ENCODE peak calls at places on chromosomes 16 and 17, in eight cellular contexts. R, E, U, F, Y, L, B and X are unnamed samples. For H3K36me3, the result is how much of the 10 kb centered on the place peaks cover.

GRCh38 chr16:84029297-84030096 is 13.1 kb downstream of the SLC38A8 start:
- DNase-seq in L (no peak), B (no peak), Y (no peak), R (no peak), U (no peak), F (no peak), E (no peak), X (no peak)

GRCh38 chr17:27348196-27348595 is 54.3 kb downstream of the WSB1 start:
- DNase-seq in F (no peak), L (no peak), E (no peak), B (no peak), R (no peak), Y (no peak), U (no peak), X (no peak)

GRCh38 chr17:9072626-9073339 is 51.5 kb downstream of the NTN1 start:
- DNase-seq in F (no peak), E (no peak), R (peak), L (no peak), Y (no peak), U (no peak), B (no peak), X (no peak)

GRCh38 chr16:70715113-70715711 is 29.4 kb upstream of the MTSS2 start:
- DNase-seq in L (no peak), R (peak), B (no peak), F (peak), U (peak), Y (no peak), E (peak), X (no peak)

GRCh38 chr16:4176794-4177438 is 60.7 kb upstream of the ADCY9 start:
- DNase-seq in E (peak), U (no peak), R (peak), F (peak), B (peak), L (no peak), Y (peak), X (no peak)

GRCh38 chr16:80583466-80583865 is 42.7 kb downstream of the DYNLRB2 start:
- DNase-seq in B (no peak), E (no peak), L (no peak), R (peak), Y (no peak), F (peak), U (no peak), X (no peak)

GRCh38 chr16:75108792-75109731 is 7.5 kb downstream of the LDHD start:
- DNase-seq in Y (peak), L (no peak), R (peak), F (peak), E (peak), B (peak), U (no peak), X (no peak)

GRCh38 chr17:42472709-42473521 is 14.2 kb downstream of the ATP6V0A1 start:
- DNase-seq in F (no peak), U (no peak), R (peak), L (no peak), B (no peak), E (peak), Y (no peak), X (no peak)

GRCh38 chr16:28898266-28898665 is 20.0 kb downstream of the ATP2A1 start:
- DNase-seq in L (no peak), U (no peak), Y (no peak), B (no peak), F (no peak), R (no peak), E (no peak), X (no peak)

GRCh38 chr17:685006-685405 is 29.6 kb downstream of the VPS53 start:
- DNase-seq in U (no peak), F (no peak), R (no peak), Y (no peak), B (no peak), L (no peak), E (no peak), X (no peak)

GRCh38 chr16:4692460-4693295 is 684 bp upstream of the NUDT16L1 start:
- DNase-seq in B (peak), E (peak), L (peak), Y (no peak), U (peak), F (no peak), R (peak), X (peak)

GRCh38 chr17:34001246-34001645 is 253.8 kb upstream of the CCL2 start:
- DNase-seq in Y (no peak), R (no peak), U (no peak), F (no peak), L (no peak), B (no peak), E (no peak), X (no peak)

GRCh38 chr17:14813649-14814048 is 451.5 kb downstream of the PMP22 start:
- DNase-seq in B (peak), U (peak), F (peak), E (peak), R (no peak), L (peak), Y (no peak), X (peak)

GRCh38 chr16:88736496-88736895 is 30.2 kb downstream of the CTU2 start:
- DNase-seq in U (no peak), R (no peak), L (no peak), E (no peak), F (no peak), Y (no peak), B (no peak), X (no peak)

GRCh38 chr16:4339909-4340308 is 11.2 kb downstream of the PAM16 start:
- DNase-seq in Y (no peak), E (peak), R (no peak), F (no peak), B (no peak), L (no peak), U (peak), X (no peak)

GRCh38 chr17:2025220-2025621 is at the start of gene RTN4RL1:
- DNase-seq in U (peak), B (peak), L (peak), F (peak), Y (peak), E (peak), R (peak), X (peak)

GRCh38 chr17:3621146-3621720 is 12.0 kb upstream of the TRPV1 start:
- DNase-seq in F (no peak), Y (no peak), R (no peak), B (no peak), E (no peak), L (no peak), U (no peak), X (no peak)

GRCh38 chr17:50059759-50060273 is 3.9 kb downstream of the ITGA3 start:
- DNase-seq in R (peak), Y (no peak), F (peak), L (no peak), E (no peak), B (no peak), U (no peak), X (no peak)

GRCh38 chr17:50057521-50057991 is 1.6 kb downstream of the ITGA3 start:
- DNase-seq in U (no peak), Y (no peak), R (no peak), B (no peak), L (no peak), E (peak), F (no peak), X (no peak)

GRCh38 chr17:50059256-50059655 is 3.3 kb downstream of the ITGA3 start:
- DNase-seq in Y (no peak), U (no peak), B (no peak), E (no peak), F (peak), R (no peak), L (no peak), X (no peak)

GRCh38 chr17:50056961-50057330 is 1.0 kb downstream of the ITGA3 start:
- DNase-seq in E (peak), B (no peak), R (peak), Y (no peak), L (peak), U (no peak), F (peak), X (peak)

GRCh38 chr17:50058296-50058945 is 2.5 kb downstream of the ITGA3 start:
- DNase-seq in F (no peak), E (no peak), L (no peak), U (no peak), R (no peak), Y (no peak), B (no peak), X (no peak)
- TF ChIP-seq EZH2phosphoT487 in F (no peak), E (no peak), L (no peak), U (no peak), R (no peak), Y (no peak), B (no peak), X (no peak)

GRCh38 chr17:76753061-76753961 is 15.4 kb downstream of the MFSD11 start:
- DNase-seq in Y (no peak), B (peak), L (no peak), F (peak), U (no peak), R (no peak), E (no peak), X (no peak)

GRCh38 chr17:76755285-76755684 is 17.4 kb downstream of the MFSD11 start:
- DNase-seq in L (no peak), R (no peak), B (no peak), F (no peak), Y (no peak), U (peak), E (no peak), X (no peak)

GRCh38 chr17:76758570-76758969 is 20.7 kb downstream of the MFSD11 start:
- DNase-seq in Y (no peak), R (no peak), F (no peak), L (no peak), E (no peak), B (no peak), U (no peak), X (no peak)
- H3K36me3 ChIP-seq in Y (under half), R (under half), F (under half), L (under half), E (under half), B (half or more), U (under half), X (under half)

DNA sequence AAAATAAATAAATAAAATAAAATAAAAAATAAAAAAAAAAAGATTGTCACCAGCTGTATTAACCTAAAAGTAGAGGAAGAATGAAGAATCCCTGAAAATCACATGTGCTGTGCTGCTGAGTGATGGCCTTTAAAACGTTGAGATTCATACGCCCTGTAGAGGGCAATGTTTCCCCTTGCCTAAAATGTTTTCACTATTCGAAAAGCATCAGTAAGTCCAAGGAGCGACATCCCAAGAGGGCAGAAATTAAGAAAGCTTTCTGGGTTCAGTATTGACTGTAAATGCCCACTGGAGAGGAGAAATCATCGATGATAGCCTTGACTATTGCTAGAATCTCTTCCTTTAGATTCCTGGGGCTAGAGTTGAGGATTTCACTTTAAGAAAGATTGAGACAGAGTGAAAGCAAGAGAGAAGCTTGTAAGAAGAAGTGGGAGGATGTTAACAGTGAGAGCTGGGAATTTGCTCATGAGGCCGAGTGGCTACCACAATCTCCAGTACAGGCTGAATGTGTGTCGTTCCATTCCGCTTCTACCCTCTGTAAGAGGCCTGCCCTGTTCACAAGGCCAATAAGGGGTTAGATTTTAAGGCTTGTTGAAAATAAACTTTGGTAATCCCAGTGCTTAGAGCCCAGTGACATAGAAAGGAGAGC is 170.8 kb upstream of the FAM20A start:
- DNase-seq in F (peak), Y (peak), L (peak), R (peak), U (peak), B (peak), E (peak), X (peak)
- H3K4me2 ChIP-seq in F (peak), Y (peak), L (no peak), R (peak), U (peak), B (peak), E (peak), X (no peak)

DNA sequence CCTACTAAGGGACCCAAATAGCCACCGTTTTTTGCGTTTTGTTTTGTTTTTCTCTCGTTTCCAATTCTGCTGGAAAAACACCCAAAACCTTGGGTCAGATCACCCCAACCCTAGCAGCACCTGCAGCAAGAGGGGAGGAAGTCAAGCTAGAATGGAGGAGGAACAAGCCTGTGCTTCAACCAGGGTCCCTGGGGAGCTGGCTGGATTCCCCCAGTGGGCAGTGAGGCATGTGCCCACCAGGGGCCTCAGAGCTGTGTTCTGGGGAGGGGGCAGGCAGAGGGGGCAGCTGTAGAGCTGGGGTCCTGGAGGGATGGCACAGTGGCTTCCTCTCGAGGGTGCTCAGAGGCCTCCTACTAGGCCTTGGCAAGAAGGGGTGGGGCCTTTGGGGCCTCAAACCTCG is 6.5 kb downstream of the CD79B start:
- DNase-seq in E (no peak), Y (no peak), B (peak), U (peak), R (no peak), F (no peak), L (no peak), X (no peak)
- TF ChIP-seq EZH2phosphoT487 in E (no peak), Y (no peak), B (no peak), U (no peak), R (no peak), F (no peak), L (no peak), X (no peak)

GRCh38 chr16:66728117-66728787 is 23.2 kb downstream of the DYNC1LI2 start:
- DNase-seq in B (peak), F (peak), E (peak), L (peak), Y (peak), R (peak), U (peak), X (peak)
- H3K36me3 ChIP-seq in B (half or more), F (half or more), E (under half), L (under half), Y (half or more), R (half or more), U (half or more), X (half or more)

DNA sequence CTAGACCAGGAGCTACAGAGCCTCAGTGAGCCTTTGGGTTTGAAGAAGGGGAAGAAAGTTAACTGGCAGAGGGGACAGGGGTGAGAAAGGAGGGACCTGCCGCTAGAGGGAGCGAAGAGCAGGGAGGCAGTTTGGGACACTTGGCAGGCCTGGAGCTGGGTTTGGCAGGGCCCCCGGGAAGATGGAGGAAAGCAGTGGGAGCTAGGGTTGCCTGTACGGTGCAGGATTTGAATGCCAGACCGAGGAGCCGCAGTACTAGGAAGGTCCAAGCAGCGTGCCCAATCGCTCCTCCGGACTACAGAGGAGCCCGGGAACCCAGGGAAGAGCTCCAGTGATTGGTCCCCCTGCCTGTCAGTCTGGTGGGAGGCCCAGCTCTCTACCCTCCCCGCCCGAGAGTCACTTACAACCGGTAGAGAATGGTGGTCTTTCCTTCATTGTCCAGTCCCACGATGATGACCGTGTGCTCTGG is 1.3 kb downstream of the ARL5C start:
- DNase-seq in Y (peak), U (peak), F (peak), R (peak), E (peak), L (peak), B (peak), X (peak)
- H3K4me2 ChIP-seq in Y (peak), U (peak), F (peak), R (peak), E (peak), L (peak), B (peak), X (peak)

GRCh38 chr16:67198238-67198734 is 645 bp upstream of the ELMO3 start:
- DNase-seq in R (peak), Y (peak), F (peak), E (no peak), U (peak), L (peak), B (peak), X (peak)

GRCh38 chr16:67197704-67198103 is 1.2 kb upstream of the ELMO3 start:
- DNase-seq in R (no peak), B (no peak), U (no peak), L (no peak), E (no peak), Y (no peak), F (no peak), X (no peak)

GRCh38 chr16:67199808-67200198 is 872 bp downstream of the ELMO3 start:
- DNase-seq in B (no peak), Y (no peak), R (no peak), L (peak), F (no peak), E (no peak), U (peak), X (peak)

GRCh38 chr16:67200491-67200890 is 1.6 kb downstream of the ELMO3 start:
- DNase-seq in B (no peak), F (no peak), U (no peak), L (no peak), E (no peak), Y (no peak), R (no peak), X (no peak)

DNA sequence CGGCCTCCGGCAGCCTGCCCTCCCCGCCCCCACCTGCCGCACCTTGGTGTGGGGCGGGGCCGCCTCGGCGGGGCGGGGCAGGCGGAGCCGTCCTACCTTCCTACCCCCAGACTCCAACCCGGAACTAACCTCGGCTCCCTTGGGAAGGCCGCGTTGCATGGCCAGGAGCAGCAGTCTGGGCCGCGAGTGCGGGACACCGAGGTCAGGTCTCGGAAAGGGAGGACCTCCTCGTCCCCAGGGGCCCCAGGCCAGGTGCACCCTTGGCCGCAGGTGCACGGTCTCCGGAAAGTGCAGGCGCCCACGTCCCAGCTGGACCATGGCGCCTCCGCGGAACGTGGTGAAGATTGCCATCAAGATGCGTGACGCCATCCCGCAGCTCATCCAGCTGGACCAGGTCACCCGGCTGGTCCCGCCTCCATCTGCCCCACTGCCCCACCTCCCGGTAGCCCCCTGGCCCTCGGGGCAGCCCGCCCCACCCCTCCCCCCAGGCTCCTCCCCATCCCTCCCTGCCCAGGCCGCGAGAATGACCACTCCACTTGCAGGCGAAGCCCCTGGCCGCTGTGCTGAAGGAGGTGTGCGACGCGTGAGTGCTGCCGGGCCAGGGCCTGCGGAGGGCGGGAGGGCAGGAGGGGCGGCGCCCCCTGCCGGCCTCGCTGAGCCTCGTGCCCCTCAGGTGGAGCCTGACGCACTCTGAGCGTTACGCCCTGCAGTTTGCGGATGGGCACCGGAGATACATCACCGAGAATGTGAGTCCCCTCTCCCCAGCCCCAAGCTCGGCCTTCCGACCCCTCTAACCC is at the start of gene ELMO3:
- DNase-seq in U (peak), Y (no peak), R (peak), B (no peak), L (peak), F (no peak), E (peak), X (peak)
- TF ChIP-seq EZH2phosphoT487 in U (no peak), Y (no peak), R (no peak), B (no peak), L (no peak), F (no peak), E (no peak), X (no peak)

GRCh38 chr17:68441064-68441770 is 16.1 kb downstream of the WIPI1 start:
- DNase-seq in L (no peak), E (peak), F (no peak), R (no peak), Y (no peak), U (no peak), B (peak), X (no peak)
- H3K36me3 ChIP-seq in L (under half), E (under half), F (under half), R (under half), Y (under half), U (under half), B (under half), X (under half)

GRCh38 chr16:1545044-1545736 is 11.7 kb downstream of the TMEM204 start:
- DNase-seq in B (no peak), U (no peak), R (no peak), F (no peak), Y (no peak), E (no peak), L (no peak), X (no peak)

GRCh38 chr16:1542166-1542500 is 8.7 kb downstream of the TMEM204 start:
- DNase-seq in U (no peak), F (no peak), E (no peak), R (no peak), Y (no peak), L (no peak), B (no peak), X (no peak)

GRCh38 chr16:1541293-1542165 is 8.1 kb downstream of the TMEM204 start:
- DNase-seq in U (no peak), R (no peak), L (no peak), F (no peak), E (no peak), Y (no peak), B (no peak), X (no peak)

GRCh38 chr16:1542533-1542932 is 9.1 kb downstream of the TMEM204 start:
- DNase-seq in E (no peak), Y (no peak), L (no peak), F (no peak), R (no peak), B (no peak), U (no peak), X (no peak)

DNA sequence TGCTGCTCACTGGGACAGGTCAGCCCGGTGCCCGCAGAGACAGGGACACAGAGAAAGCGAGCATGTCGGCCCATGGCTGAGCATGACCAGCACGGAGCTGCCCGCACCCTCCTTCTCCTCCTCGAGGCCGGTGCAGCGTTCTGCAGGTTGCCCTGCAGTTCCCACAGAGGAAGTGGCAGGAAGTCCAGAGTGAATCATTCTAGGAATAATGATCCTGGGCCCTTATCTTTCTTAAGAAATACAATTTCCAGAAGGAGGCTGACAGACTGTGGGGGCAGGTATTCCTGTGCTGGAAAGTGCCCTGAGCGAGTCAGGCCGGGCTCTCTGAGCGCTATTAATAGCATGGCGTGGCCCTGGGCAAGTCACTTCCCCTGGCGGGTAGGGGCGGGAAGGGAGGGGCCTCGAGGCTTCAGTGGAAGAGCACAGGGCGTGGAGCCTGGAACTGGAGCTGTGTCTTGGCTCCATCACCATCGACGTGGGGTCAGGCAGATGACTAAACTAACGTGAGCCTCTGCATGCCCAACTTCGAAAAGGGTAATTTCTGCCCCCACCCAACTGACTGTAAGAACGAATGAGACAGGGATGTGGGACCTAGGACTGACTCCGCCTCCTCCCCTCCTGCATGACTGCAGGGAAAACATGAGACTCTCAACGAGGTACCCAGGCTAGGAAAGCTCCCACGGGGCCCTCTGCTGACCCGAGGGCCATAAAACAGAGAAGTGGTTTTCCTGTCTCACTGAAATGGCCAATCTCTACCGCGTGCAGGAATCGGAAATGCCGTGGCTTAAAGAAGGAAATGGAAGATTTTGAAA is 9.8 kb downstream of the TMEM204 start:
- DNase-seq in L (peak), F (peak), B (peak), U (peak), Y (peak), E (no peak), R (peak), X (peak)
- H3K4me2 ChIP-seq in L (no peak), F (peak), B (no peak), U (peak), Y (peak), E (no peak), R (peak), X (no peak)